ENCODE peak calls at places on chromosomes 4 and X, in six cellular contexts. J is IMR-90, N is mesenchymal stem cell, O is H9, M is neuronal stem cell, V is H1. S is an unnamed sample.

GRCh38 chr4:34371676-34372075 is 1872.6 kb downstream of the ARAP2 start:
- DNase-seq in J (no peak), M (no peak), V (no peak), N (no peak), O (no peak), S (no peak)

GRCh38 chr4:160928482-160928881 is 1235.3 kb downstream of the FSTL5 start:
- DNase-seq in N (peak), V (no peak), M (no peak), O (no peak), J (no peak), S (no peak)

GRCh38 chr4:52968241-52968640 is 106.1 kb downstream of the RASL11B start:
- DNase-seq in V (no peak), O (no peak), N (no peak), M (no peak), J (no peak), S (peak)

GRCh38 chr4:184801781-184802180 is 24.0 kb downstream of the ACSL1 start:
- DNase-seq in M (no peak), O (no peak), N (no peak), V (no peak), J (peak), S (no peak)

GRCh38 chr4:82469776-82470345 is 39.5 kb downstream of the ENOPH1 start:
- DNase-seq in O (no peak), V (no peak), N (peak), M (no peak), J (peak), S (no peak)

GRCh38 chr4:145546556-145546955 is 64.9 kb downstream of the SMAD1 start:
- DNase-seq in V (no peak), M (no peak), O (no peak), J (no peak), N (peak), S (no peak)

GRCh38 chr4:121777625-121778024 is 12.7 kb upstream of the SMIM43 start:
- DNase-seq in M (no peak), O (no peak), N (no peak), J (no peak), V (no peak), S (no peak)

GRCh38 chr4:157265281-157265680 is 44.8 kb downstream of the GRIA2 start:
- DNase-seq in O (peak), V (no peak), J (no peak), N (no peak), M (peak), S (no peak)

GRCh38 chrX:134634691-134635090 is 23.6 kb downstream of the PLAC1 start:
- DNase-seq in M (no peak), O (no peak), N (peak), J (peak), V (no peak), S (no peak)

GRCh38 chr4:173736840-173737239 is 206.8 kb upstream of the HAND2 start:
- DNase-seq in O (no peak), M (no peak), J (peak), N (peak), V (no peak), S (no peak)

GRCh38 chrX:17635231-17635630 is 102.1 kb upstream of the SCML1 start:
- DNase-seq in M (peak), J (peak), N (no peak), O (peak), V (peak), S (no peak)

GRCh38 chr4:105619193-105619931 is 66.9 kb downstream of the ARHGEF38 start:
- DNase-seq in O (no peak), N (no peak), J (no peak), M (no peak), V (no peak), S (no peak)

GRCh38 chr4:182975806-182976205 is 58.6 kb upstream of the DCTD start:
- DNase-seq in N (peak), J (peak), V (no peak), M (no peak), O (no peak), S (peak)

GRCh38 chr4:7450775-7451433 is 16.2 kb upstream of the PSAPL1 start:
- DNase-seq in V (no peak), J (no peak), N (no peak), O (no peak), M (no peak), S (no peak)

GRCh38 chr4:166324321-166324720 is 451.3 kb downstream of the TLL1 start:
- DNase-seq in V (peak), J (no peak), N (peak), M (peak), O (peak), S (peak)

GRCh38 chr4:158065176-158065575 is 107.6 kb downstream of the GASK1B start:
- DNase-seq in J (no peak), O (no peak), M (no peak), N (no peak), V (no peak), S (no peak)

GRCh38 chr4:2487632-2488031 is 18.7 kb downstream of the RNF4 start:
- DNase-seq in J (no peak), N (peak), V (no peak), O (no peak), M (no peak), S (no peak)

GRCh38 chr4:10926025-10926424 is 241.5 kb upstream of the CLNK start:
- DNase-seq in O (no peak), J (no peak), M (peak), V (no peak), N (peak), S (no peak)

GRCh38 chr4:94412019-94413017 is 39.4 kb upstream of the PDLIM5 start:
- DNase-seq in M (no peak), N (peak), J (peak), O (no peak), V (no peak), S (peak)

GRCh38 chr4:125316391-125316780 is 1.6 kb downstream of the FAT4 start:
- DNase-seq in M (peak), O (peak), N (no peak), J (no peak), V (peak), S (no peak)

GRCh38 chrX:102765217-102765616 is 44.7 kb downstream of the GPRASP3 start:
- DNase-seq in V (no peak), O (no peak), N (peak), J (peak), M (no peak), S (no peak)

GRCh38 chr4:75048208-75048879 is 115.4 kb downstream of the PARM1 start:
- DNase-seq in V (peak), N (no peak), M (no peak), O (no peak), J (no peak), S (no peak)

GRCh38 chrX:15874672-15875071 is 20.1 kb upstream of the AP1S2 start:
- DNase-seq in N (no peak), O (no peak), J (no peak), M (no peak), V (no peak), S (no peak)

GRCh38 chr4:101977096-101977495 is 186.6 kb downstream of the BANK1 start:
- DNase-seq in J (peak), N (peak), O (no peak), V (no peak), M (no peak), S (peak)

GRCh38 chrX:54182864-54183613 is at the start of gene FAM120C:
- DNase-seq in N (peak), J (peak), V (peak), M (peak), O (peak), S (peak)

GRCh38 chrX:13535371-13535770 is 34.0 kb upstream of the EGFL6 start:
- DNase-seq in O (no peak), V (no peak), N (no peak), J (no peak), M (no peak), S (no peak)

GRCh38 chrX:40644175-40644574 is 3.2 kb downstream of the CXorf38 start:
- DNase-seq in M (no peak), V (no peak), O (no peak), J (peak), N (peak), S (no peak)

GRCh38 chr4:75990129-75990528 is 616 bp downstream of the SDAD1 start:
- DNase-seq in J (peak), N (peak), M (no peak), O (no peak), V (no peak), S (peak)

GRCh38 chrX:48649109-48649508 is 34.5 kb upstream of the WAS start:
- DNase-seq in N (peak), V (no peak), O (no peak), J (peak), M (no peak), S (no peak)

GRCh38 chr4:48071171-48071570 is 54.6 kb downstream of the NIPAL1 start:
- DNase-seq in M (no peak), V (no peak), N (no peak), O (no peak), J (no peak), S (peak)

GRCh38 chr4:7700665-7701064 is 239.0 kb downstream of the AFAP1 start:
- DNase-seq in N (no peak), J (no peak), O (no peak), V (no peak), M (no peak), S (no peak)

GRCh38 chrX:12309040-12309732 is 170.9 kb downstream of the FRMPD4 start:
- DNase-seq in M (no peak), N (no peak), J (no peak), O (no peak), V (no peak), S (no peak)

GRCh38 chr4:58871509-58871908 is 1761.3 kb upstream of the IGFBP7 start:
- DNase-seq in O (no peak), N (no peak), M (no peak), V (no peak), J (no peak), S (no peak)

DNA sequence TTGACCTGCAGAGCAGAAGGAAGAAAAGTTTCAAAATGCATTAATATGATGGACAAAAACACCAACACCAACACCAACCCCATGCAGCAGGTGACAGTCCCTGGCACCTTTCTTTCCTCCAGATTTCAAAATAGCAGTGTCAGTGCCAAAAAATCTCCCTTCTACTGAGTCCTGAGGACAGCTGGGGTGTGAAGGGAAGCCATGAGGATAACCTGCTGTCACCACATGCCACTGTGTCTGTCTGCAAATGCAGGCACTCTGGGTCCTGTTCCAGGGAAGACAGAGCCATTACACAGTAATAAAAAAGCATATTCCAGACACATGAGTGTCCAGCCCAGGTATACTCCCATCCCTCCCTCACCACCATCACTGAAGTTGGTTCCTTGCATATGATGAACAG is 187.5 kb downstream of the BMP15 start:
- DNase-seq in J (no peak), M (no peak), V (no peak), N (no peak), O (no peak), S (no peak)
- H3K14ac ChIP-seq in J (no peak), M (no peak), V (no peak), N (no peak), O (no peak), S (no peak)

GRCh38 chr4:69831646-69832325 is 28.2 kb downstream of the SULT1E1 start:
- DNase-seq in M (no peak), V (no peak), O (no peak), J (no peak), N (no peak), S (no peak)
- H2BK5ac ChIP-seq in M (peak), V (no peak), O (no peak), J (no peak), N (peak), S (peak)

GRCh38 chr4:15717647-15718416 is 15.0 kb downstream of the BST1 start:
- DNase-seq in M (no peak), J (peak), V (no peak), O (no peak), N (peak), S (no peak)
- H3K14ac ChIP-seq in M (no peak), J (peak), V (no peak), O (no peak), N (no peak), S (no peak)

DNA sequence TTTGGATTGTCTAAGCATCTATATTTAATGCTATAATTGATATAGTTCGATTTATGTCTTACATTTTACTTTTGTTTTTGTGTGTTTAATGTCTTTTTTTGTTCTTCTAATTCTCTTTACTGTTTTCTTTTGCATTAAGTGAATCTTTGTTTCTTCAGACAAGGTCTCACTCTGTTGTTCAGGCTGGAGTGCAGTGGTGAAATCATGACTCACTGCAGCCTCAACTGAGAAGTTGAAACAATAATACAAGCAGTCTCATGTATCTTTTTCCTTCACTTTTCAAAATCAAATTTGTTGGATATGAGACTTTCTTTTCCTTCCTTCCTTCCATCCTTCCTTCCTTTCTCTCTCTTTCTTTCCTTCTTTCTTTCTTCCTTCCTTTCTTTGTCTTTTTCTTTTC is 1401.6 kb downstream of the ADGRL3 start:
- DNase-seq in O (no peak), V (no peak), N (no peak), J (no peak), M (no peak), S (no peak)
- H2BK5ac ChIP-seq in O (no peak), V (no peak), N (no peak), J (no peak), M (no peak), S (no peak)

GRCh38 chr4:171157462-171158082 is 655.6 kb upstream of the GALNTL6 start:
- DNase-seq in J (no peak), N (no peak), M (no peak), V (peak), O (peak), S (no peak)

GRCh38 chr4:171162478-171162877 is 650.7 kb upstream of the GALNTL6 start:
- DNase-seq in O (no peak), M (no peak), N (no peak), V (no peak), J (no peak), S (no peak)
- H3K14ac ChIP-seq in O (no peak), M (no peak), N (no peak), V (no peak), J (no peak), S (no peak)

DNA sequence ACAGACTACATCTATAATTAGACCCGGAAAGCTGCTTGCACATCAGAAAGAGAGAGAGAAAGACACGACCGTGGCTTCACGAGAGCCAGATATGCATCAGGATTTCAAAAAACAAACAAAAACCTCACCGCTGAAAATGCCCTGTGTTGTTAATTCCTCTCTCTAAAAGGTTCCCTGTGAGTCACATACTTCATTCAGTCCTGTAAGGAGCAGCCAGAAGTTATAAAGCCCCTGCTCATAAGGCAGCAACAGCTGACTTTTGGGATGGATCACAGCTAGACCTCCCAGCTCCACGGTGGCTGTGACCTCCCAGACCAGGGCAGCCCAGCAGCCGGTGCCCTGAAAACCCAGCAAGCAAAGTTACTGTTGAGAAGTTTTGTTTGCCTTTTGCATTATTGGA is 520.6 kb downstream of the BCOR start:
- DNase-seq in M (no peak), V (no peak), N (peak), J (no peak), O (no peak), S (no peak)
- H2BK5ac ChIP-seq in M (no peak), V (no peak), N (no peak), J (no peak), O (no peak), S (no peak)

GRCh38 chr4:119693127-119693526 is 64.5 kb upstream of the PDE5A start:
- DNase-seq in M (no peak), N (peak), V (no peak), J (peak), O (no peak), S (no peak)

GRCh38 chr4:119696963-119697362 is 68.4 kb upstream of the PDE5A start:
- DNase-seq in N (no peak), O (no peak), J (no peak), V (no peak), M (no peak), S (no peak)

GRCh38 chr4:119692001-119692400 is 63.4 kb upstream of the PDE5A start:
- DNase-seq in O (no peak), N (peak), J (peak), V (no peak), M (no peak), S (no peak)

GRCh38 chr4:119695216-119695615 is 66.6 kb upstream of the PDE5A start:
- DNase-seq in O (no peak), M (no peak), V (no peak), N (no peak), J (peak), S (no peak)

GRCh38 chr4:119697887-119698393 is 69.3 kb upstream of the PDE5A start:
- DNase-seq in J (no peak), N (no peak), O (no peak), V (no peak), M (no peak), S (no peak)
- H3K14ac ChIP-seq in J (no peak), N (no peak), O (no peak), V (no peak), M (no peak), S (no peak)